ENCODE peak calls at places on chromosomes 4 and X, in five cellular contexts. E is osteoblast, Q is foreskin fibroblast, C is cardiac muscle cell, F is OCI-LY7. N is an unnamed sample.

GRCh38 chr4:24952667-24953066 is 39.8 kb upstream of the CCDC149 start:
- DNase-seq in Q (no peak), F (no peak), C (no peak), E (no peak), N (no peak)

GRCh38 chr4:24630937-24631336 is 46.6 kb upstream of the DHX15 start:
- DNase-seq in Q (no peak), C (peak; percentile 94), E (no peak), F (no peak), N (no peak)

GRCh38 chrX:8191022-8191421 is 20.0 kb upstream of the VCX2 start:
- DNase-seq in F (no peak), E (no peak), C (no peak), Q (no peak), N (no peak)

GRCh38 chrX:133792198-133792953 is 193.0 kb downstream of the GPC3 start:
- DNase-seq in E (peak; percentile 83), Q (peak; percentile 40), C (peak; percentile 80), F (peak; percentile 54), N (peak; percentile 59)

GRCh38 chr4:74016068-74016467 is 17.6 kb upstream of the CXCL5 start:
- DNase-seq in Q (no peak), F (no peak), E (no peak), C (no peak), N (no peak)

GRCh38 chr4:1412376-1413220 is 6.4 kb upstream of the NKX1-1 start:
- DNase-seq in C (no peak), Q (no peak), E (peak; percentile 84), F (no peak), N (no peak)

GRCh38 chr4:166527500-166527899 is 654.5 kb downstream of the TLL1 start:
- DNase-seq in E (peak; percentile 17), F (no peak), C (peak; percentile 23), Q (peak; percentile 45), N (peak; percentile 90)

GRCh38 chrX:72128881-72129280 is 2.8 kb downstream of the RTL5 start:
- DNase-seq in E (peak; percentile 74), F (no peak), Q (no peak), C (peak; percentile 28), N (no peak)

GRCh38 chrX:36913551-36913950 is 94.6 kb upstream of the FAM47C start:
- DNase-seq in Q (no peak), F (no peak), E (no peak), C (no peak), N (no peak)

DNA sequence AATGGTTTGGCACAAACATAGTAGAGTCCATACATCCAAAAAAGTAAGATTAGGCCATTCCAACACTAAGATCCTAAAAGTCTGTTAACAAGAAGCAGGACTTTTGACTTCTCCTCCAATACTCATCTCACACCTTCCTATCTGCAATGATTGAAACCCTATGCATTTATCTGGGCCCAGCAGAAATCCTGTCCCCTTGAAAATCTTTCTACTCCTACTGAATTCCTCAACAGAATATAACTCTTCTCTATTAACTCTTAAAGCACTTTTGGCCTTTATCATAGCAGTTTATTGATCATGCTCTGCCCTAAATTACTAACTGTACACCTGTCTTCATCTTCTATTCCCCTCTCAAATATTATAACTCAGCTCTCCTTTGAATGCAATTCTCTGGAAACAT is 4.6 kb downstream of the G3BP2 start:
- DNase-seq in E (no peak), Q (no peak), C (no peak), F (no peak), N (no peak)
- H3K4me3 ChIP-seq in E (no peak overlapping the region), Q (no peak overlapping the region), C (peak overlapping the region; percentile 5), F (no peak overlapping the region), N (no peak overlapping the region)

GRCh38 chrX:105260291-105261043 is 40.0 kb upstream of the TEX13A start:
- DNase-seq in C (no peak), E (no peak), Q (no peak), F (no peak), N (no peak)
- TF ChIP-seq CTCF in C (no peak), E (no peak), Q (no peak), F (no peak), N (no peak)

DNA sequence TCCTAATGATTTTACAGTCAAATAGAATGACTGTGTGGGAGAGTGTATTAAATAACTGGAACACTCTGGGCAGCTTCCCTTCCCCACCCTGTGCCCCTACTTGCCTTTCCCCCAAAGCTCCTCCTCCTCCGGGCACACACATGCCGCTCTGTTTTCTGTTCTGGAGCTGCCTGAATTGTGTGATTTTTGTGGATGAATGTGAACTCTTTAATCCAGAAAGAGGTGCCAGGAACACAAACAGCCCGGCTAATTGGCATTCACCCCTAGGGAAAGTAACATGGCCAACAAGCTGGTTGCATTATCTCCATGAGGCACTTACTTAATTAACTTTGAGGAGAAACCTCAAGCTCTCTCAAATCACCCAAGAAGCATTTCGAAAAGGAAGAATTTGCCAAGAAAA is 28.2 kb downstream of the FGF2 start:
- DNase-seq in C (no peak), Q (no peak), E (peak; percentile 45), F (no peak), N (no peak)
- H3K4me3 ChIP-seq in C (no peak overlapping the region), Q (peak overlapping the region; percentile 35), E (peak overlapping the region; percentile 10), F (no peak overlapping the region), N (peak overlapping the region; percentile 2)

DNA sequence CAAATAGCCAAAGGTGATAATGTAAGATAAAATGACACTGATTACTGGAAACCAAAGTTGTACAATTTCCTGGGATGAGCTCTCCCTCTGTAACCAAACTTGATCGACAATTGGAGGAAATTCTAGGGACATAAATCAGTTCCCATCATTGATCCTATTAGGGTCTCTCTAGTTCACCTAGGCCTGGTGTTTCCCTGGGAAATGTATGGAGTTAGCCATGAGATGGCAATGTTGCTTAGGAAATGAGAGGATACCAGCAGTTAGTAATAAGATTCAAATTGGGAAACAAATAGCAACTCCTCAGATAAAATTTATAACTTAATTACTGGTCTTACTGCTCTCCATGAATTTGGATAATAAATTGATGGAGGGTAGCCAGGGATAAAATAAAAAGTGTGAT is 52.2 kb downstream of the SPATA18 start:
- DNase-seq in E (no peak), Q (no peak), F (no peak), C (peak; percentile 49), N (no peak)
- TF ChIP-seq CTCF in E (peak; percentile 38), Q (peak; percentile 41), F (peak; percentile 10), C (peak; percentile 34), N (peak; percentile 15)

GRCh38 chr4:184806246-184806550 is 19.6 kb downstream of the ACSL1 start:
- DNase-seq in F (no peak), C (no peak), E (peak; percentile 69), Q (no peak), N (no peak)

GRCh38 chr4:184805462-184806245 is 20.1 kb downstream of the ACSL1 start:
- DNase-seq in C (no peak), Q (no peak), E (peak; percentile 81), F (no peak), N (no peak)

GRCh38 chr4:184803884-184804283 is 21.9 kb downstream of the ACSL1 start:
- DNase-seq in E (no peak), F (no peak), Q (no peak), C (no peak), N (no peak)

GRCh38 chr4:184803133-184803532 is 22.6 kb downstream of the ACSL1 start:
- DNase-seq in E (no peak), C (no peak), F (no peak), Q (no peak), N (no peak)

GRCh38 chr4:184804621-184805020 is 21.1 kb downstream of the ACSL1 start:
- DNase-seq in F (no peak), C (no peak), Q (no peak), E (no peak), N (no peak)
- H3K4me3 ChIP-seq in F (no peak overlapping the region), C (no peak overlapping the region), Q (no peak overlapping the region), E (no peak overlapping the region), N (no peak overlapping the region)

GRCh38 chr4:52299120-52299519 is 248.0 kb downstream of the SPATA18 start:
- DNase-seq in C (no peak), F (no peak), Q (no peak), E (no peak), N (no peak)
- TF ChIP-seq CTCF in C (no peak), F (no peak), Q (no peak), E (no peak), N (no peak)

DNA sequence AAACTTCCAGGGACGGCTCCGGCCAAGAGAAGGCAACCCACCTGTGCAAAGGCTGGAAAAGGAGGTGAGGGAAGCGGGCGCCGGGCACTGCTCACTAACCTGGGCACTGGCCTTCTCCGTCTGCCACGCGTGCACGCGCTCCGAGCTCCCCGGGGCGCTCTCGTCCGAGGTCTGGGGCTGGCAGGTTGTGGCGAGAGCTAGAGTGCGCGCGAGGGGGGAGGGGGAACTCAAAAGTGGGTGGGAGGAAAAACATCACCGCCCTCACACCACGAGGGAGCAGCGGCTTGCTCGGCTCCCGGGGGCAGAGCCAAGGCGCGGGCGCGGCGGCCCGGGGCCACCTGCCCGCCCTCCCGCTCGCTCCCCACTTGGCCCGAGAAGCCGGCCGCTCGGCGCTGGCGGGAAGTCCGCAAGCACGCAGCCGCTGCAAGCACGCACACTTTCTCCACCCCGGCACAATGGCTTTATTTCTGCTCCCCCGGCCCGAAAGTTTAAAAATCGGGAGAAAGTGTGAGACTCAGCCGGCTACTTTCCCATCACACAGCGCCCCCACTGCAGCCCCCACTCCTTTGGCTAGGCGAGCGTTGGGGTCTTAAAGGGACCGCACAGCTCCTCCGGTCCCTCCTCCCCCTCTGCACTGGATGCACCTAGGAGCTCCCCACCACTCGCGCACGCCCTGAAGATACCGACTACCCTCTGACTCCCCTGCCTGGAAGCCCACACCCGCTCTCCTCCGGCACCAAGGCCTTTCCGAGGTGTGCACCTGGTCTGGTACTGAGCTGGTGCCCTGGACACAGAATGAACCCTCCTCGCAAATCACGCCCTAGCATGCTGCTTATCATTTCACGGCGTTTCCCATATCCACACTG is at the start of gene CHRDL1:
- DNase-seq in C (no peak), Q (no peak), E (peak; percentile 58), F (no peak), N (no peak)
- H3K4me3 ChIP-seq in C (peak within 1 kb of the TSS; percentile 45), Q (peak within 1 kb of the TSS; percentile 54), E (peak within 1 kb of the TSS; percentile 25), F (no peak within 1 kb of the TSS), N (peak within 1 kb of the TSS; percentile 46)

GRCh38 chr4:171847751-171848150 is 34.5 kb downstream of the GALNTL6 start:
- DNase-seq in F (no peak), C (no peak), Q (no peak), E (no peak), N (no peak)

GRCh38 chr4:171851295-171851694 is 38.1 kb downstream of the GALNTL6 start:
- DNase-seq in E (no peak), C (no peak), Q (no peak), F (no peak), N (no peak)

GRCh38 chr4:171846893-171847292 is 33.7 kb downstream of the GALNTL6 start:
- DNase-seq in F (no peak), C (no peak), E (no peak), Q (no peak), N (no peak)

GRCh38 chr4:171849823-171850222 is 36.6 kb downstream of the GALNTL6 start:
- DNase-seq in F (no peak), C (no peak), Q (no peak), E (no peak), N (no peak)

DNA sequence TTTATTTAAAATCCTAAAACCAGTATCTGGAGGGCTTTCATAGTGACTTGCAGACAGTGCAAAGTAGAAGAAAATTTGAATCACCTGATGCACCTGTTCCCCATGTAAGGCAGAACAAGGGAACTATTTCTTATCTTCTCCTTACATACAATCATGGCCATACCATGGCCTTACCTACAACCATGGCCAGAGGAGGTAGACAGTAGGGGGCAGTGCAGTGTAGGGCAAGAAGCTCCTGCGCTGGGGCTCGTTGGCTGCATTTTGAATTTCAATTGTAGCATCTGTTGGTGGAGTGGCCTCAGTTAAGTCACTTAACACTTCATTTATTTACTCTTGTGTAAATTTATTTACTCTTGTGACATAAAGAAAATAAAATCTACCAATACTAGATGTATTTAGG is 33.0 kb downstream of the GALNTL6 start:
- DNase-seq in C (peak; percentile 32), E (no peak), F (peak; percentile 14), Q (peak; percentile 2), N (peak; percentile 45)
- TF ChIP-seq CTCF in C (peak; percentile 28), E (no peak), F (peak; percentile 73), Q (peak; percentile 73), N (peak; percentile 78)

N was measured in astrocyte of the cerebellum.